ENCODE peak calls at places on chromosomes 7 and 10, in four cellular contexts. V is A549, T is ascending aorta, S is hepatocyte. W is an unnamed sample.

GRCh38 chr7:118195837-118196474 is 12.0 kb downstream of the LSM8 start:
- DNase-seq in S (peak; percentile 85), V (peak; percentile 21), T (no peak), W (peak; percentile 42)

GRCh38 chr7:113764401-113765035 is 154.3 kb downstream of the PPP1R3A start:
- DNase-seq in S (no peak), V (no peak), T (no peak), W (no peak)

GRCh38 chr7:98879198-98879988 is 1.1 kb downstream of the TRRAP start:
- DNase-seq in T (no peak), S (peak; percentile 77), V (peak; percentile 36), W (no peak)

GRCh38 chr10:35089641-35090161 is 440 bp downstream of the CUL2 start:
- DNase-seq in T (no peak), V (peak; percentile 13), S (peak; percentile 23), W (no peak)

GRCh38 chr7:30428586-30429530 is 49.7 kb downstream of the NOD1 start:
- DNase-seq in T (no peak), V (no peak), S (no peak), W (no peak)

GRCh38 chr10:49080071-49080470 is 35.3 kb downstream of the VSTM4 start:
- DNase-seq in V (no peak), T (no peak), S (peak; percentile 61), W (no peak)

GRCh38 chr7:114422478-114423217 is 8.0 kb downstream of the FOXP2 start:
- DNase-seq in V (no peak), S (no peak), T (no peak), W (no peak)

GRCh38 chr10:84293574-84294016 is 34.8 kb upstream of the CCSER2 start:
- DNase-seq in V (no peak), T (no peak), S (no peak), W (no peak)

GRCh38 chr7:156532016-156532602 is 108.5 kb upstream of the RNF32 start:
- DNase-seq in T (no peak), S (no peak), V (no peak), W (no peak)

GRCh38 chr7:135991906-135992305 is 14.7 kb upstream of the MTPN start:
- DNase-seq in S (no peak), V (no peak), T (no peak), W (no peak)

GRCh38 chr7:18895456-18895855 is 222.0 kb downstream of the TWIST1 start:
- DNase-seq in T (no peak), V (peak; percentile 3), S (no peak), W (no peak)

GRCh38 chr7:5766321-5766761 is 15.1 kb downstream of the RNF216 start:
- DNase-seq in V (no peak), T (no peak), S (no peak), W (no peak)

GRCh38 chr7:111074772-111075152 is 16.2 kb upstream of the LRRN3 start:
- DNase-seq in V (no peak), S (no peak), T (no peak), W (no peak)

GRCh38 chr7:101239191-101239950 is 1.8 kb upstream of the CLDN15 start:
- DNase-seq in T (no peak), S (no peak), V (no peak), W (no peak)

GRCh38 chr7:47327698-47328391 is 254.1 kb downstream of the TNS3 start:
- DNase-seq in T (peak; percentile 65), S (peak; percentile 92), V (no peak), W (no peak)

GRCh38 chr7:133275008-133275407 is 22.1 kb downstream of the EXOC4 start:
- DNase-seq in T (no peak), V (no peak), S (no peak), W (no peak)

GRCh38 chr7:107879400-107880035 is 11.5 kb upstream of the DLD start:
- DNase-seq in V (peak; percentile 56), S (peak; percentile 75), T (no peak), W (no peak)

GRCh38 chr7:73906874-73907273 is 45.9 kb downstream of the TMEM270 start:
- DNase-seq in T (no peak), S (no peak), V (no peak), W (no peak)

GRCh38 chr10:7610651-7611389 is 55.9 kb downstream of the ITIH5 start:
- DNase-seq in V (no peak), T (no peak), S (peak; percentile 66), W (no peak)

GRCh38 chr7:135858851-135859250 is 110.2 kb upstream of the FAM180A start:
- DNase-seq in V (no peak), S (no peak), T (no peak), W (no peak)

GRCh38 chr10:102796407-102797176 is 40.6 kb downstream of the CYP17A1 start:
- DNase-seq in S (peak; percentile 51), T (peak; percentile 63), V (no peak), W (no peak)

GRCh38 chr7:99372275-99373085 is 2.0 kb upstream of the ARPC1B start:
- DNase-seq in T (no peak), S (peak; percentile 71), V (no peak), W (no peak)

GRCh38 chr7:111958889-111959288 is 247.3 kb downstream of the DOCK4 start:
- DNase-seq in S (no peak), T (no peak), V (no peak), W (no peak)

GRCh38 chr7:2359610-2360009 is 5.0 kb downstream of the EIF3B start:
- DNase-seq in S (no peak), T (no peak), V (no peak), W (no peak)

GRCh38 chr10:13346280-13346819 is 1.7 kb downstream of the SEPHS1 start:
- DNase-seq in V (no peak), T (no peak), S (peak; percentile 68), W (no peak)

GRCh38 chr7:98051118-98051744 is 55.4 kb upstream of the LMTK2 start:
- DNase-seq in S (peak; percentile 32), T (no peak), V (no peak), W (no peak)

GRCh38 chr7:17939670-17940301 is 508 bp downstream of the SNX13 start:
- DNase-seq in T (no peak), S (peak; percentile 58), V (peak; percentile 50), W (peak; percentile 26)

GRCh38 chr7:70082026-70082655 is 483.9 kb downstream of the AUTS2 start:
- DNase-seq in T (no peak), V (no peak), S (no peak), W (no peak)

GRCh38 chr7:86470763-86471162 is 172.9 kb upstream of the GRM3 start:
- DNase-seq in S (no peak), V (no peak), T (no peak), W (no peak)

DNA sequence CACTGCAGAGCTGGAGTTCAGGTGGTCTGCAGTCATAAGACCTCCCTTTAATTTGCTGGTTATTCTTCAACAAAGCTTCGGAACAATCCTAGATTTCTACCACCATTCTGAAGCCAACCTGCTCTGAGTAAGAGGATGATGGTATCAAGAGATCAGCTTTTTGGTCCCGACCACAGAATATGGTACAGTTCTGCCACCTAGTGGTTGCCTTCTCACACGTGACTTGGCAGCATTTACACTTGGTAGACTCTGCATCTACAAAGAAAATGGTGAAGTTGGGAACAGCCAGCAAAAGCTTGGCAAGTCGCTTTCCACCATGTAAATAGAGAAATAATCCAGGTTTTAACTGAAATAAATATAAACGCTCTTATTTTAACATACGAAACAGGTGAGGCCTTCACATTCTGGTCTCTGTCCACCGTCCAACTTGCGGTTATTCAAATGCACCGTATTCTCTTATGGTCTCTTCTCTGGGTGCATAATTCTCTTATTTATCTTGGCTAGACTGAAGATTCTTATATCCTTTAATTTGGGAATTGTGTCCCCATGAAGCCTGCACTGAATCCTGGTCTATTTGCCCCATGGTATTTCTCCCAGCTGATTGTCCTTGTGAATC is 173.9 kb upstream of the GRM3 start:
- DNase-seq in S (peak; percentile 89), V (peak; percentile 15), T (no peak), W (peak; percentile 25)
- TF ChIP-seq CTCF in S (peak; percentile 81), V (peak; percentile 74), T (peak; percentile 28), W (no peak)

GRCh38 chr10:57593983-57594573 is 673.6 kb downstream of the IPMK start:
- DNase-seq in S (no peak), V (peak; percentile 2), T (no peak), W (no peak)
- TF ChIP-seq CTCF in S (peak; percentile 34), V (peak; percentile 9), T (no peak), W (no peak)

GRCh38 chr7:20267482-20267881 is 50.3 kb upstream of the MACC1 start:
- DNase-seq in V (no peak), S (no peak), T (no peak), W (no peak)
- TF ChIP-seq CTCF in V (no peak), S (no peak), T (no peak), W (no peak)

DNA sequence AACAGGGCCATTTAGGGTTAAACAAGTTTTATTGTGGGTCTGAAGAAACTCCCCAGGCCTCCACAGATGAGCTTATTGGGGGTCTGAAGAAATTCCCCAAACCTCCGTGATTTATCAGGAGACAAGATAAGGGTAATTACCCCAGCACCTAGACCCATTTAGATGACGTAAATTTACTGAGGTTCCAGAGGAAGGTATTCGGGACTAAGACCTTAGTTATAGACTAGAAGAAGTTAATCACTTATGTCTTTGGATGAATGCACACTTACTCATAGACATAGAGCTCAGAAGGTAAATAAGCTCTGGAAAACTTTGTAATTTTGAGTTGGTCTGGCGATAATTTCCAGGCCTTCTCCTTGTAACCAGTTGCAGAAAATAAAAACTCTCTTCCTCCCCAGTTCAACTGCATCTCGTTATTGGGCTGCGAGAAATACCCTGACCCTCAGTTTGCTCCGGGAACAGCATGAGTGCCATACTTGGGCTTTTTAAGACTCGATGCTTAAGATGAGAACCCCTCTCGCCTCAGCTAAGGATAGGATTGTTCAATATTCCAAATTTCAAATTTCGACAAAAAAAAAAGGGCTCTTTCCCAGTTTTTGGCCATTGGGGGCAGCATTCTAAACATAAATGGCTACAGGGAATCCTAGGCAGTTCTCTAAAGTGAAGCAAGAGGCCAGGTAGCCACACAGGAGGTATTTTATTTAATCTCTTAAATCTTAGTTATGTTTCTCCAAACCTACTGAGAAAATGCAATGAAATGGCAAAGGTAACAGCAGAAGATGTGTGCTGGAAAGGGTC is 74.7 kb upstream of the PFKP start:
- DNase-seq in V (no peak), T (no peak), S (no peak), W (no peak)
- TF ChIP-seq CTCF in V (peak; percentile 37), T (no peak), S (peak; percentile 13), W (no peak)

DNA sequence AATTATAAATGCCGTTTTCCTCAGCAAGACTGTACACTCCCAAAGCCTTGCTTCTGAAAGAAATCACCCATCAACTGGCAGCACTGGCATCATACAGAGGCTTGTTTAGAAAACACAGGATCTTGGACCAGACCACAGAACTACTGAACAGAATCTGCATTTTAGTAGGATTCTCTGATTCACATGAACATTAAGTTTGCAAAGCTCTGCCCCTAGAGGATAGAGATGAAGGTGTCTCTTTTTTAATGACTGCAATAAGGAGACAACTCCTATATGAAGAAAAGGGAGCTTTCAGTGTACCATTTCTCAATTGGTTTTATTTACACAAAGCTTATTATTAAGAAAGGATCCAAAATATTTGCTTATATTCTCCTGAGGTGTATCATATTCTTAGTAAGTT is 172.7 kb downstream of the AGMO start:
- DNase-seq in V (no peak), T (no peak), S (no peak), W (no peak)
- TF ChIP-seq CTCF in V (no peak), T (no peak), S (no peak), W (no peak)

GRCh38 chr7:44081266-44081748 is 1.0 kb downstream of the POLM start:
- DNase-seq in T (no peak), V (no peak), S (no peak), W (no peak)
- TF ChIP-seq CTCF in T (no peak), V (no peak), S (no peak), W (no peak)

GRCh38 chr7:137421389-137421788 is 77.9 kb upstream of the PTN start:
- DNase-seq in T (no peak), V (no peak), S (no peak), W (no peak)
- TF ChIP-seq CTCF in T (no peak), V (no peak), S (no peak), W (no peak)

W was measured in omental fat pad.